ENCODE peak calls at places on chromosomes 12 and 14, in six cellular contexts. O is sigmoid colon, B is WERI-Rb-1, F is fibroblast of the aortic adventitia, X is epithelial cell of esophagus, D is GM12864. K is an unnamed sample.

GRCh38 chr14:54696998-54697397 is 130.1 kb downstream of the SAMD4A start:
- DNase-seq in O (no peak), B (no peak), D (no peak), X (peak), F (no peak), K (no peak)

GRCh38 chr12:62332598-62332997 is 72.4 kb downstream of the USP15 start:
- DNase-seq in F (peak), X (peak), O (no peak), D (no peak), B (no peak), K (no peak)

GRCh38 chr12:116933512-116934246 is 22.9 kb downstream of the FBXW8 start:
- DNase-seq in B (no peak), D (no peak), X (no peak), F (no peak), O (no peak), K (no peak)

GRCh38 chr12:72273499-72273837 is 1.3 kb downstream of the TRHDE start:
- DNase-seq in F (no peak), O (no peak), X (no peak), B (no peak), D (no peak), K (no peak)

GRCh38 chr14:30656190-30656632 is 34.1 kb downstream of the SCFD1 start:
- DNase-seq in F (peak), O (no peak), D (peak), B (peak), X (peak), K (peak)

GRCh38 chr12:63844391-63845341 is at the start of gene SRGAP1:
- DNase-seq in B (peak), D (no peak), O (peak), X (peak), F (peak), K (peak)

GRCh38 chr14:44928793-44929192 is 33.0 kb downstream of the KLHL28 start:
- DNase-seq in D (no peak), X (no peak), F (no peak), B (no peak), O (no peak), K (no peak)

GRCh38 chr14:70770490-70770889 is 38.8 kb downstream of the MAP3K9 start:
- DNase-seq in O (no peak), B (no peak), D (no peak), F (no peak), X (peak), K (no peak)

GRCh38 chr12:129827985-129828384 is 75.8 kb downstream of the TMEM132D start:
- DNase-seq in O (no peak), F (no peak), B (no peak), D (no peak), X (no peak), K (no peak)

GRCh38 chr12:22262309-22262708 is 72.2 kb downstream of the ST8SIA1 start:
- DNase-seq in F (peak), X (no peak), D (no peak), B (no peak), O (no peak), K (peak)

GRCh38 chr12:42516573-42516972 is 73.0 kb downstream of the PRICKLE1 start:
- DNase-seq in B (no peak), X (no peak), D (no peak), O (no peak), F (no peak), K (no peak)

GRCh38 chr14:21093769-21094681 is 4.4 kb downstream of the ZNF219 start:
- DNase-seq in F (no peak), O (no peak), B (peak), X (no peak), D (no peak), K (peak)

GRCh38 chr14:76922599-76922998 is 96.4 kb downstream of the LRRC74A start:
- DNase-seq in D (no peak), F (no peak), B (no peak), O (no peak), X (no peak), K (no peak)

GRCh38 chr12:3752741-3753486 is at the start of gene CRACR2A:
- DNase-seq in B (peak), F (peak), D (peak), X (peak), O (peak), K (peak)

GRCh38 chr12:52561880-52562449 is 9.0 kb upstream of the KRT71 start:
- DNase-seq in X (no peak), F (no peak), B (no peak), D (no peak), O (no peak), K (no peak)

GRCh38 chr14:95871531-95871930 is 5.1 kb upstream of the TUNAR start:
- DNase-seq in O (no peak), X (no peak), B (no peak), D (no peak), F (no peak), K (no peak)

GRCh38 chr14:63840981-63841380 is 11.8 kb upstream of the SYNE2 start:
- DNase-seq in F (no peak), O (no peak), D (no peak), B (peak), X (peak), K (no peak)

GRCh38 chr14:104001003-104001402 is 58.7 kb upstream of the RD3L start:
- DNase-seq in D (no peak), X (no peak), B (peak), F (no peak), O (no peak), K (peak)

GRCh38 chr12:72234871-72235270 is 37.3 kb upstream of the TRHDE start:
- DNase-seq in O (no peak), B (no peak), F (no peak), X (peak), D (no peak), K (no peak)

GRCh38 chr14:80084196-80084595 is 127.1 kb downstream of the DIO2 start:
- DNase-seq in X (no peak), D (no peak), O (no peak), B (no peak), F (no peak), K (no peak)

GRCh38 chr14:23351681-23352505 is 794 bp downstream of the SLC22A17 start:
- DNase-seq in F (no peak), O (no peak), D (no peak), B (peak), X (no peak), K (peak)

GRCh38 chr14:106766145-106766544 is 1239.8 kb downstream of the TMEM121 start:
- DNase-seq in X (no peak), B (no peak), O (no peak), F (no peak), D (no peak), K (no peak)

GRCh38 chr12:105724651-105725050 is 394.2 kb downstream of the C12orf75 start:
- DNase-seq in X (no peak), O (no peak), F (peak), D (no peak), B (no peak), K (no peak)

GRCh38 chr12:25419595-25419994 is 133.5 kb downstream of the LMNTD1 start:
- DNase-seq in B (no peak), D (no peak), X (no peak), F (no peak), O (no peak), K (no peak)

GRCh38 chr14:26394114-26394855 is 203.5 kb downstream of the NOVA1 start:
- DNase-seq in F (peak), D (no peak), B (no peak), X (peak), O (no peak), K (no peak)

GRCh38 chr14:66746316-66747006 is 238.5 kb downstream of the GPHN start:
- DNase-seq in B (no peak), X (peak), O (no peak), F (peak), D (no peak), K (no peak)

GRCh38 chr14:87898301-87898700 is 94.7 kb downstream of the GALC start:
- DNase-seq in B (no peak), O (no peak), X (peak), F (peak), D (no peak), K (no peak)

GRCh38 chr12:63525831-63526230 is 142.5 kb downstream of the DPY19L2 start:
- DNase-seq in X (no peak), F (no peak), O (no peak), B (no peak), D (no peak), K (no peak)

GRCh38 chr12:91377456-91377855 is 194.8 kb upstream of the DCN start:
- DNase-seq in O (no peak), F (peak), X (no peak), B (no peak), D (no peak), K (no peak)

GRCh38 chr14:90839889-90840266 is 23.6 kb upstream of the TTC7B start:
- DNase-seq in B (no peak), X (no peak), O (no peak), F (no peak), D (no peak), K (no peak)

GRCh38 chr14:43119672-43120071 is 1387.4 kb downstream of the FSCB start:
- DNase-seq in O (no peak), X (no peak), D (no peak), B (no peak), F (no peak), K (no peak)

GRCh38 chr14:85250369-85250768 is 279.6 kb upstream of the FLRT2 start:
- DNase-seq in B (peak), F (no peak), X (no peak), O (no peak), D (no peak), K (no peak)

GRCh38 chr12:66905201-66905600 is 226.3 kb upstream of the GRIP1 start:
- DNase-seq in F (no peak), D (no peak), B (no peak), X (peak), O (no peak), K (no peak)

GRCh38 chr12:53454710-53455109 is 2.8 kb downstream of the PCBP2 start:
- DNase-seq in D (no peak), B (peak), O (no peak), X (no peak), F (no peak), K (no peak)

GRCh38 chr12:68876471-68876870 is 56.5 kb downstream of the CPM start:
- DNase-seq in B (no peak), D (no peak), O (no peak), X (no peak), F (no peak), K (no peak)

GRCh38 chr14:104239185-104239775 is 100.9 kb downstream of the KIF26A start:
- DNase-seq in D (no peak), F (no peak), X (no peak), O (peak), B (no peak), K (no peak)

GRCh38 chr14:67532998-67533753 is at the start of gene PLEKHH1:
- DNase-seq in F (peak), D (no peak), O (peak), X (peak), B (peak), K (peak)

GRCh38 chr12:80325167-80325959 is 118.7 kb upstream of the PTPRQ start:
- DNase-seq in O (no peak), B (no peak), D (no peak), F (no peak), X (no peak), K (no peak)
- TF ChIP-seq CTCF in O (no peak), B (no peak), D (no peak), F (no peak), X (no peak), K (no peak)

GRCh38 chr12:57446292-57446960 is 8.7 kb upstream of the INHBE start:
- DNase-seq in O (no peak), F (no peak), B (no peak), X (no peak), D (no peak), K (no peak)
- TF ChIP-seq CTCF in O (no peak), F (no peak), B (no peak), X (no peak), D (no peak), K (no peak)

GRCh38 chr14:73784065-73784987 is 67.3 kb upstream of the PTGR2 start:
- DNase-seq in O (peak), D (no peak), B (no peak), F (peak), X (peak), K (no peak)
- TF ChIP-seq CTCF in O (no peak), D (no peak), B (no peak), F (no peak), X (no peak), K (no peak)

DNA sequence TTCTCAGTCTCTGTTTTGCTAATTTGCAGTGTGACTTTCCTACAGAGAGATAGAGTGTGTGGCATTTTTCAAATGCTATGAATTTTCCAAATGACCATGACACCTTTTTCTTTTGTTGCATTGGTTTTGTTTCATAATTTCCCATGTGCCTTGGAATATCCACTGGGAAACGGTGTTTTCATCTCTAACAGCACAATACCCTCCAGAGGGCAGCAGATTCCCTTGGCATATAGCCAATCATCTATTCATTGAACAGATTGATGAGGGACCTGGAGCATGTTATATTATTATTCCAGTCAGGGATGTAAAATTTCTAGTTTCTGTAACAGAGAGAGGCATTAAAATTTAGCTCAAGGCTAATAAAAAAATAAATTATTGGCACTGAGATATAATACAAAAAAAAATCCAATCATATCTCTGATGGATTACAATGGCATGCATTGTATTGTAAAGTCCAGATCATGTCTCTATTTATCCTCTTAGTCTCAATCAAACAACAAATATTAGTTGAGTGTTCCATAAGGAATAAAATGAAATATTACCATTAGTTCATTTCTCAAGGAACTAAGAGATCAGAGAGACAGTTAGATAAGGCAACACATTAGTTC is 29.6 kb upstream of the NTN4 start:
- DNase-seq in X (peak), O (no peak), D (no peak), F (peak), B (peak), K (peak)
- TF ChIP-seq CTCF in X (peak), O (peak), D (no peak), F (peak), B (peak), K (peak)

GRCh38 chr12:109625131-109625559 is 51.6 kb downstream of the MVK start:
- DNase-seq in B (peak), F (peak), O (no peak), D (no peak), X (peak), K (no peak)
- TF ChIP-seq CTCF in B (no peak), F (no peak), O (no peak), D (no peak), X (no peak), K (no peak)

GRCh38 chr12:120468846-120469449 is 600 bp downstream of the SRSF9 start:
- DNase-seq in X (no peak), O (peak), D (no peak), B (peak), F (no peak), K (peak)
- TF ChIP-seq CTCF in X (no peak), O (no peak), D (no peak), B (peak), F (no peak), K (no peak)

GRCh38 chr12:49587174-49587908 is 18.1 kb downstream of the FAM186B start:
- DNase-seq in O (no peak), D (no peak), B (no peak), F (no peak), X (no peak), K (no peak)
- TF ChIP-seq CTCF in O (no peak), D (no peak), B (peak), F (no peak), X (no peak), K (no peak)

DNA sequence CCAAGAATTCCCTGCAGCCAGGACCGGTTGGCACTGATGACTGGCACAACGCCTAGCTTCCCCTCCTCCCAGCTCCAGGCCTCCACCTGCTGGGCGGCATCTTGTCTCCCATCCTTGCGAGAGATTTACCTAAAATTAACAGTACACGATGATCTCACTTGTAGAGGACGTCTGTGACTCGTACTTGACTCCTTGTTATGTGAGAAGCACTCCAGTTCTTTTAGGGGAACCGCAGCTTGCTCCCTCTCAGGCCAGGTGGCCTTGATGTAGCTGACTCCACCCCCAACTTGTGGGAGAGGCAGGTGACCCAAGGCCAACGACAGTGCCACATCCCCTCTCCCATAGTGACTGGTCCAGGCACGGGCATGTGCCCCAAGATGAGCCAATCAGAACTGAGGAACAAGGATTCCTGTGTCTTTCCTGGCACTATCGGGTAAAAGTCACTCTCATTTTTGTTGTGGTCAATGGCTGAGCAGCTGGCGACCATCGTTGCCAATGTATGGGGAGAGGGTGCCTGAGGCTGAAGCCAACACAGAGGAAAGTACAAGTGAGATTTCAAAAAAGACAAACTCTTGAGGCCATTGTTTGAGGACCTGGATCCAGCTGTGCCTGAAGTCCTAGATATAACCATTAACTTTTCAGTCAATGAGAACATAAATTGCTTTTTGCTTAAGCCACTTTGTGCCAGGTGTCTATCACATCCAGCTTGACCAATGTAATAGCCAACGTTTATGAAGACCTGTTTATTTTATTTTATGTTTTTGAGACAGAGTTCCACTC is 208.7 kb downstream of the RBM19 start:
- DNase-seq in B (no peak), X (peak), F (no peak), O (no peak), D (no peak), K (no peak)
- TF ChIP-seq CTCF in B (no peak), X (no peak), F (no peak), O (no peak), D (no peak), K (no peak)

GRCh38 chr14:24679248-24680085 is 45.5 kb upstream of the GZMB start:
- DNase-seq in F (no peak), O (no peak), B (no peak), X (no peak), D (no peak), K (no peak)
- TF ChIP-seq CTCF in F (no peak), O (no peak), B (no peak), X (no peak), D (no peak), K (peak)

K was measured in glutamatergic neuron.